ENCODE peak calls at places on chromosomes 12 and 14, in nine cellular contexts. C is mesenchymal stem cell, K is prostate gland, D is right atrium auricular region, U is fibroblast of lung, F is psoas muscle, G is GM23338, I is IMR-90, S is sigmoid colon. J is an unnamed sample. For H3K36me3, the result is how much of the 10 kb centered on the place peaks cover.

GRCh38 chr12:46553911-46554310 is 181.3 kb upstream of the SLC38A2 start:
- DNase-seq in C (peak), K (no peak), D (no peak), U (peak), F (no peak), G (no peak), I (peak), S (no peak), J (no peak)

GRCh38 chr12:6830286-6830892 is 2.2 kb downstream of the P3H3 start:
- DNase-seq in C (no peak), K (no peak), D (no peak), U (no peak), F (no peak), G (no peak), I (no peak), S (no peak), J (no peak)

GRCh38 chr14:53325176-53325806 is 172.2 kb upstream of the DDHD1 start:
- DNase-seq in C (no peak), K (no peak), D (no peak), U (peak), F (no peak), G (peak), I (peak), S (no peak), J (no peak)

GRCh38 chr12:40439771-40440492 is 215.1 kb downstream of the LRRK2 start:
- DNase-seq in C (no peak), K (no peak), D (no peak), U (no peak), F (no peak), G (no peak), I (no peak), S (no peak), J (no peak)

GRCh38 chr14:52740751-52741150 is 10.8 kb downstream of the STYX start:
- DNase-seq in C (no peak), K (no peak), D (no peak), U (no peak), F (no peak), G (no peak), I (no peak), S (no peak), J (no peak)

GRCh38 chr12:117002040-117002832 is 91.5 kb downstream of the FBXW8 start:
- DNase-seq in C (no peak), K (no peak), D (no peak), U (peak), F (no peak), G (no peak), I (peak), S (no peak), J (no peak)

GRCh38 chr12:90497923-90498545 is 456.9 kb downstream of the CCER1 start:
- DNase-seq in C (no peak), K (no peak), D (no peak), U (no peak), F (no peak), G (no peak), I (no peak), S (no peak), J (no peak)

GRCh38 chr12:127562781-127563180 is 704.2 kb upstream of the TMEM132C start:
- DNase-seq in C (no peak), K (no peak), D (no peak), U (no peak), F (no peak), G (no peak), I (no peak), S (no peak), J (no peak)

GRCh38 chr12:49233842-49234526 is 30.9 kb upstream of the TUBA1C start:
- DNase-seq in C (no peak), K (no peak), D (peak), U (no peak), F (peak), G (peak), I (no peak), S (peak), J (peak)

GRCh38 chr14:103549361-103550311 is 12.8 kb downstream of the BAG5 start:
- DNase-seq in C (no peak), K (no peak), D (no peak), U (no peak), F (peak), G (no peak), I (no peak), S (peak), J (peak)

GRCh38 chr12:27013606-27014084 is 539 bp downstream of the TM7SF3 start:
- DNase-seq in C (peak), K (no peak), D (no peak), U (peak), F (no peak), G (peak), I (peak), S (no peak), J (no peak)

GRCh38 chr12:106673151-106673550 is 90.3 kb downstream of the RFX4 start:
- DNase-seq in C (no peak), K (no peak), D (no peak), U (no peak), F (no peak), G (peak), I (no peak), S (no peak), J (no peak)

GRCh38 chr12:65567820-65568219 is 256.5 kb upstream of the HMGA2 start:
- DNase-seq in C (no peak), K (peak), D (no peak), U (no peak), F (no peak), G (no peak), I (no peak), S (no peak), J (no peak)

GRCh38 chr12:40988831-40989230 is 199.3 kb upstream of the PDZRN4 start:
- DNase-seq in C (no peak), K (peak), D (no peak), U (no peak), F (no peak), G (no peak), I (no peak), S (no peak), J (no peak)

GRCh38 chr12:87820524-87821194 is 208.5 kb downstream of the C12orf50 start:
- DNase-seq in C (peak), K (no peak), D (no peak), U (peak), F (no peak), G (no peak), I (peak), S (no peak), J (no peak)

GRCh38 chr14:32536175-32536574 is 207.1 kb downstream of the AKAP6 start:
- DNase-seq in C (no peak), K (no peak), D (no peak), U (no peak), F (no peak), G (no peak), I (no peak), S (no peak), J (no peak)

GRCh38 chr14:26761532-26761931 is 163.7 kb upstream of the NOVA1 start:
- DNase-seq in C (no peak), K (no peak), D (no peak), U (no peak), F (peak), G (no peak), I (no peak), S (no peak), J (no peak)

GRCh38 chr14:75982724-75983358 is 1.0 kb upstream of the TGFB3 start:
- DNase-seq in C (peak), K (no peak), D (no peak), U (peak), F (peak), G (no peak), I (peak), S (peak), J (peak)

GRCh38 chr12:66538970-66539369 is 139.9 kb downstream of the GRIP1 start:
- DNase-seq in C (no peak), K (no peak), D (no peak), U (no peak), F (no peak), G (peak), I (no peak), S (no peak), J (no peak)

GRCh38 chr14:67420102-67420739 is 8.3 kb upstream of the PLEK2 start:
- DNase-seq in C (no peak), K (no peak), D (no peak), U (no peak), F (peak), G (peak), I (no peak), S (peak), J (no peak)

GRCh38 chr14:33280646-33281045 is 342.0 kb downstream of the NPAS3 start:
- DNase-seq in C (peak), K (no peak), D (no peak), U (peak), F (no peak), G (no peak), I (no peak), S (no peak), J (no peak)

GRCh38 chr12:128940090-128940888 is 87.0 kb downstream of the GLT1D1 start:
- DNase-seq in C (no peak), K (no peak), D (no peak), U (no peak), F (no peak), G (peak), I (no peak), S (no peak), J (no peak)

GRCh38 chr12:128942960-128943477 is 89.7 kb downstream of the GLT1D1 start:
- DNase-seq in C (no peak), K (no peak), D (no peak), U (no peak), F (no peak), G (no peak), I (no peak), S (no peak), J (no peak)

GRCh38 chr12:128940974-128941373 is 87.7 kb downstream of the GLT1D1 start:
- DNase-seq in C (no peak), K (no peak), D (no peak), U (no peak), F (no peak), G (no peak), I (no peak), S (no peak), J (no peak)

GRCh38 chr12:128947199-128947598 is 93.9 kb downstream of the GLT1D1 start:
- DNase-seq in C (no peak), K (no peak), D (no peak), U (no peak), F (no peak), G (no peak), I (no peak), S (peak), J (no peak)

GRCh38 chr12:128944956-128945355 is 91.7 kb downstream of the GLT1D1 start:
- DNase-seq in C (no peak), K (no peak), D (no peak), U (no peak), F (no peak), G (no peak), I (no peak), S (peak), J (no peak)
- H3K36me3 ChIP-seq in C (under half), K (under half), D (under half), U (under half), F (under half), G (under half), I (under half), S (under half), J (under half)

GRCh38 chr12:113505941-113506340 is 34.3 kb upstream of the LHX5 start:
- DNase-seq in C (no peak), K (no peak), D (no peak), U (no peak), F (no peak), G (no peak), I (no peak), S (no peak), J (no peak)
- H3K36me3 ChIP-seq in C (under half), K (under half), D (under half), U (under half), F (under half), G (under half), I (under half), S (under half), J (under half)

GRCh38 chr12:124813782-124814181 is 49.9 kb downstream of the SCARB1 start:
- DNase-seq in C (no peak), K (no peak), D (no peak), U (no peak), F (no peak), G (no peak), I (no peak), S (no peak), J (no peak)
- H3K36me3 ChIP-seq in C (under half), K (under half), D (under half), U (under half), F (under half), G (under half), I (under half), S (under half), J (under half)

GRCh38 chr12:57751788-57752667 is at the start of gene CDK4:
- DNase-seq in C (peak), K (peak), D (peak), U (peak), F (peak), G (peak), I (peak), S (peak), J (peak)

GRCh38 chr12:57752668-57753000 is 524 bp upstream of the CDK4 start:
- DNase-seq in C (no peak), K (no peak), D (no peak), U (no peak), F (no peak), G (no peak), I (no peak), S (no peak), J (no peak)

GRCh38 chr12:57750561-57751431 is 1.3 kb downstream of the CDK4 start:
- DNase-seq in C (no peak), K (no peak), D (no peak), U (no peak), F (no peak), G (no peak), I (peak), S (peak), J (no peak)

GRCh38 chr12:57749061-57749460 is 3.0 kb downstream of the CDK4 start:
- DNase-seq in C (no peak), K (no peak), D (no peak), U (no peak), F (no peak), G (no peak), I (no peak), S (peak), J (no peak)

GRCh38 chr12:57751432-57751787 is 700 bp downstream of the CDK4 start:
- DNase-seq in C (no peak), K (no peak), D (no peak), U (no peak), F (no peak), G (no peak), I (no peak), S (peak), J (no peak)
- H3K36me3 ChIP-seq in C (under half), K (under half), D (under half), U (under half), F (under half), G (under half), I (under half), S (under half), J (under half)